ENCODE peak calls at places on chromosomes 1 and 21, in four cellular contexts. G is endothelial cell, E is cardiac fibroblast, P is RWPE1. T is an unnamed sample.

GRCh38 chr1:74522143-74522542 is 9.7 kb upstream of the LRRC53 start:
- DNase-seq in P (no peak), E (no peak), G (peak), T (peak)

GRCh38 chr1:187409341-187409740 is 580.6 kb downstream of the PLA2G4A start:
- DNase-seq in G (no peak), P (no peak), E (peak), T (no peak)

GRCh38 chr1:217188280-217189235 is 442.3 kb downstream of the GPATCH2 start:
- DNase-seq in G (no peak), E (peak), P (no peak), T (no peak)

GRCh38 chr1:111862599-111862998 is 106.9 kb downstream of the DDX20 start:
- DNase-seq in G (no peak), E (no peak), P (no peak), T (no peak)

GRCh38 chr1:239718571-239718970 is 332.2 kb downstream of the CHRM3 start:
- DNase-seq in P (no peak), E (no peak), G (no peak), T (no peak)

GRCh38 chr1:22689505-22689904 is 21.1 kb upstream of the EPHB2 start:
- DNase-seq in E (peak), P (peak), G (no peak), T (no peak)

GRCh38 chr21:33976082-33976979 is 60.7 kb upstream of the ATP5PO start:
- DNase-seq in P (peak), G (no peak), E (peak), T (no peak)

GRCh38 chr1:59856725-59857338 is 42.1 kb downstream of the HOOK1 start:
- DNase-seq in E (no peak), P (no peak), G (no peak), T (no peak)

GRCh38 chr1:56034222-56034621 is 545.1 kb downstream of the PLPP3 start:
- DNase-seq in P (no peak), E (peak), G (no peak), T (no peak)

GRCh38 chr1:192545781-192546521 is 29.6 kb upstream of the RGS1 start:
- DNase-seq in E (peak), P (no peak), G (no peak), T (no peak)
- TF ChIP-seq CTCF in E (peak), P (no peak), G (peak), T (peak)

DNA sequence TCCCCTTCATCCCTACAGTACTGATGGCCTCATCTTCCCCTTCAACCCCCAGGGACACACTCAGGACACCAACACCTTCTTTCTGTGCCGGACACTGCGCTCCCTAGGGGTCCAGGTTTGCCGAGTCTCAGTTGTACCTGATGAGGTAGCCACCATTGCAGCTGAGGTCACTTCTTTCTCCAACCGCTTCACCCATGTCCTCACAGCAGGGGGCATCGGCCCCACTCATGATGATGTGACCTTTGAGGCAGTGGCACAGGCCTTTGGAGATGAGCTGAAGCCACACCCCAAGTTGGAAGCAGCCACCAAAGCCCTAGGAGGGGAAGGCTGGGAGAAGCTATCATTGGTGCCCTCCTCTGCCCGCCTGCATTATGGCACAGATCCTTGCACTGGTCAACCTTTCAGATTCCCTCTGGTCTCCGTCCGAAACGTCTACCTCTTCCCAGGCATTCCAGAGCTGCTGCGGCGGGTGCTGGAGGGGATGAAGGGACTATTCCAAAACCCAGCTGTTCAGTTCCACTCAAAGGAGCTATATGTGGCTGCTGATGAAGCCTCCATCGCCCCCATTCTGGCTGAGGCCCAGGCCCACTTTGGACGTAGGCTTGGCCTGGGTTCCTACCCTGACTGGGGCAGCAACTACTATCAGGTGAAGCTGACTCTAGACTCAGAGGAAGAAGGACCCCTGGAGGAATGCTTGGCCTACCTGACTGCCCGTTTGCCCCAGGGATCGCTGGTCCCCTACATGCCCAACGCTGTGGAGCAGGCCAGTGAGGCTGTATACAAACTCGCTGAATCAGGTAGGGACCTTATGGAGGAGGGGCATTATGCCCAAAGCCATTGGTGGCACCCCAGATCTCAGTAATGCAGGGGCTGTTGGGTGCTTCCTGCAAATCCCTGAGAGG is 5.1 kb upstream of the LENEP start:
- DNase-seq in G (no peak), P (no peak), E (no peak), T (no peak)
- TF ChIP-seq CTCF in G (no peak), P (no peak), E (no peak), T (no peak)

DNA sequence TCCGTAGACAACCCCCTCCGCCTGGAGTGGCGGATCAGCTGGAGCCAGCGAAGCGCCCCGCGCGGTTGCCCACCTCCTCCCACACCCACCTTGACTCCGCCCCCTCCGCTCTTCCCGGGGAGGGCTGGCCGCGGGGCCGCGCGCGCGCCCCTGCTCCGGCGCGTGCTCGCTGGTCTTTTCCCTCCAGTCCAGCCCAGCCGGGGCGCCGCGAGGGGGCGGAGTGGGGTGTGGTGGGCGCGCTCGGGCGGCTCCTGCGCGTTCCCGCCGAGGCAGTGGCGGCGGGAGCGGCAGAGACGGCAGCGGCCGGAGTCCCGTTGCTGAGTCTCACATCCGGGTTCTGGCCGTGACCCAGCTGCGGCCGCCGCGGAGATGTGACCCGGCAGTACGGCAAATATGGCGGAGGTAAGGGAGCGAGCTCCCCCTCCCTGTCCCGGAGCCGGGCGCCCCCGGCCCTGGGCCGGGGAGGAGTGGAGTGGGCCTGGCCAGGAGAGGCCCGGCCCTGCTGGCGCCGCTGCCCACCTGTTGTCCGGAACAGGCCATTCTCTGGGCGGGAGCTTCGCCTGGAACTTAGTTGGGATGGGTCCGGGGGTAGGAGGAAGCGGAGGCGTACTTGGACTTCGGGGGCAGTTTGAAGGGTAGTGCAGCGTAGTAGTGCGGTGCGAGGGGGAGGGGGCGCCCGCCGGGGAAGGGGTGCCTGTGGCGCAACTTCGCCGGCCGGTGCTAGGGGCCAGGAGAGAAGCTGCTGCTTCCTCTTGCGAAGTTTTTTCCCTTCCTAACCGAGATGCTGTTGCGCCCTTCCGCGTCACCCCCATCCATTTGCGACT is 5.4 kb downstream of the MIER1 start:
- DNase-seq in E (peak), G (peak), P (peak), T (peak)
- TF ChIP-seq CTCF in E (no peak), G (peak), P (peak), T (peak)

DNA sequence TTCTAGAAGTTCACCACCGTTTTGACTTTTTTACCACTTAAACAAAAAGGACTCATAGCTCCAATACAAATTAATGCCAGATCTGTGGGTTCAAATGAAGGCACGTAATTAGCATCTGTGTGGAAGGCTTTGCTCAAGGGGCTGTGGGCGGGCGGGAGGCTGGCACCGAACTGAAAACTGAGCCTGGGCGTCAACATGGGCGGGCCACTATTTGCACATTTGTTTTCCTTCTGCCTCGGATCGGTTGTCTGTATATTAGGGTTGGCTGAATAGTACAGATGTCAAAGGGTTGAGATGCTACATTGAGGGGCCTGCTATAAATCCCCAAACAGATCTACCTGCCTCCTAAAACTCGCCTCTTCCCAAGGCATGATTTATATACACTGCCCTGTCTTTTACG is 33.0 kb upstream of the LMO4 start:
- DNase-seq in E (no peak), G (no peak), P (no peak), T (no peak)
- TF ChIP-seq CTCF in E (no peak), G (no peak), P (no peak), T (no peak)

GRCh38 chr21:39676054-39676771 is 63.5 kb downstream of the B3GALT5 start:
- DNase-seq in E (peak), G (no peak), P (peak), T (no peak)
- TF ChIP-seq CTCF in E (no peak), G (no peak), P (no peak), T (no peak)

DNA sequence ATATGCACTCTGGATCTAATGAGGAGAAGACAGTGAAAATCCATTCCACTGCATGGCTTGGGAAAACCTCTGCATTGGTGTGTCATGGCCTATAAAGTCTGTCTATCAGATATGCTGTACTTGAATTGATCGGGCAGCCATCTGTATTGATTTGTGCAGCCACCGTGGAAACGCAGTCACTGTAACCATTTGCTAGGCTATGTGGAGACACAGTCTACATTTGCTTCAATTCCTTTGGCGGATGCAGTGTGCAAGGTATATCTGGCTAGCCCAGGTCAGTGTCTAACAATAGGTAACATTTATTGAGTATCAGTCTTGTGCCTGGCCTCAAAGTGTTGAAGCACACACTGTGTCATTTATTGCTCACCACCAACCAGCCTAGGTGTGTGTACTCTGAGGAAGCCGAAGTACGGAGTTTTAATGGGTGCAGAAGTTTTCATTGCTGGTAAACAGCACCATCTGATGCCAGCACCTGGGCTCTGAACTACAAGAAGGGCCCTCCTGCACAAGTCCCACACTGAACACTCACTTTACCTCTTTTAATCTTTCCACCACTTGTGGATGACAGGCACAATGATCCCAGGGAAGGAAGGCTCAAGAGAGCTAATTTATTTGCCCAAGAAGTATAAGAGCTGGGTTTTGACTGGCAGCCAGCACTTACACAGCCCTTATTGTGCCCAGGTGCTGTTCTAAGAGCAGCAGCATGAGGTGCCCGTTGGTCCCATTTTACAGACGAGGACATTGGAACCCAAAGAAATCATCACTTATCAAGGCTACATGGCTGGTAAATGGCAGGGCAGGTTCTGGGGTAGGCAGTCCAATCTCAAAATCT is 83.3 kb downstream of the DAB1 start:
- DNase-seq in G (no peak), E (no peak), P (no peak), T (peak)
- TF ChIP-seq CTCF in G (no peak), E (no peak), P (no peak), T (no peak)

DNA sequence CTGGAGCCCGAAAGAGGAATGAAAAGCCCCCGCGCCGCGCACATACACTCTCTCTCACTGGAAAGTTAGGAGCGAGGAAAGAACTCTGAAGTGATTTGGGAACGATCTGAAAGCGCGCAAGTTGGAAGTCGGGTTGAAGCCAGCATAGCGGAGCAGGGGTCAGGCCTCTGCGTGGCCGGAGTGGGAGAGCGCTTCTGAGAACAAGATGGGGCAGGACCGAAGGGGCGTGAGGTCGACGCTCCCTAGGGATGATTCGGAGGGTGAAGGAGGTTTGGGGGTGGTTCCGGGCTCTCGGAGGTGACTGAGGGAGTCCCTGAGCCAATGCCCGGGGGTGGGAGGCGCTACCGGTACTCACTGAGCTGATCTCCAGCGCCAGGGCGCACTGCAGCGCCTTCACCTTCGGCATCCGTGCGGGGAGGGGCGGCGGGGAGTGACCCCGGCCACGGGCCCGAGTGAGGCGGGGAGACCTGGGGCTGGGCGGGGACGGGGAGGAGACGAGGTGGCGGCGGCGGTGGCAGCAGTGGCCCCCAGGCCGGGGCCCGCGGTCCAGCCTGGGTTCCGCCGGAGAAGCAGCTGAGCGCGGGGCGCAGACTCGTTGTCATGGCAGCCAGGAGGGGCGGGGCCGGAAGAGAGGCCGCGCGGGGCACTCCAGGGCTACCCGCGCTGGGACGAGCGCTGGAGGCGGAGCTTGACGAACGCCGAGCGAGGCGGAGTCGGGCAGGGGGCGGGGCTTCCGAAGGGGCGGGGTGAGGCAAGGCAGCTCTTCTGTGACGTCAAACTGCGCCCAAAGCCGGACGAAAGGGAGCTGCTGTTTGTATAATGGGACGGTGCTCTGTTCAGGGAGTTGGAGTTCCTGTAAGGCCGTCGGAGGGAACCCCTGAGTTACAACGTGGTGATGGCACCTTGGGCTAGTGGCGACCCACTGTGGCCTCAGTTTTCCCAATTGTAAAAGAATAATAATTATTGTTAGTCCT is at the start of gene SPATA6:
- DNase-seq in G (peak), E (peak), P (peak), T (peak)
- TF ChIP-seq CTCF in G (no peak), E (no peak), P (no peak), T (no peak)

GRCh38 chr1:30353637-30354036 is 369.7 kb downstream of the MATN1 start:
- DNase-seq in G (no peak), E (no peak), P (peak), T (no peak)
- TF ChIP-seq CTCF in G (no peak), E (no peak), P (no peak), T (peak)

T was measured in glutamatergic neuron.